ENCODE peak calls at places on chromosomes 7 and 10, in four cellular contexts. W, L, C and X are unnamed samples.
A peak's percentile ranks its signal among the peaks of the same experiment; 100 is the strongest.

GRCh38 chr7:35420657-35421056 is 166.8 kb upstream of the TBX20 start:
- DNase-seq in W (no peak), L (no peak), C (peak; percentile 2), X (peak; percentile 1)

GRCh38 chr10:47291682-47292081 is 8.3 kb upstream of the GDF10 start:
- DNase-seq in W (no peak), L (no peak), C (no peak), X (no peak)

GRCh38 chr10:91540714-91541113 is 92.2 kb downstream of the PPP1R3C start:
- DNase-seq in W (no peak), L (no peak), C (no peak), X (no peak)

GRCh38 chr7:80900583-80901576 is 18.0 kb downstream of the SEMA3C start:
- DNase-seq in W (no peak), L (no peak), C (peak; percentile 72), X (peak; percentile 74)

GRCh38 chr7:149252378-149252777 is 9.6 kb upstream of the ZNF783 start:
- DNase-seq in W (no peak), L (no peak), C (no peak), X (no peak)

GRCh38 chr7:131250331-131250730 is 77.3 kb upstream of the MKLN1 start:
- DNase-seq in W (no peak), L (no peak), C (no peak), X (peak; percentile 73)

GRCh38 chr10:89632824-89633223 is 12.2 kb downstream of the PANK1 start:
- DNase-seq in W (no peak), L (no peak), C (no peak), X (no peak)

GRCh38 chr10:80518143-80518806 is 19.4 kb upstream of the SH2D4B start:
- DNase-seq in W (no peak), L (no peak), C (no peak), X (no peak)

GRCh38 chr7:30805931-30806330 is 34.7 kb downstream of the MINDY4 start:
- DNase-seq in W (no peak), L (no peak), C (no peak), X (no peak)

GRCh38 chr10:75294518-75294865 is 58.7 kb upstream of the COMTD1 start:
- DNase-seq in W (no peak), L (no peak), C (peak; percentile 11), X (no peak)

GRCh38 chr7:94907026-94907419 is 371 bp upstream of the PPP1R9A start:
- DNase-seq in W (no peak), L (no peak), C (no peak), X (no peak)

GRCh38 chr7:23530355-23530754 is 1.4 kb downstream of the TRA2A start:
- DNase-seq in W (no peak), L (peak; percentile 57), C (peak; percentile 48), X (peak; percentile 31)

GRCh38 chr10:31087855-31088254 is 56.2 kb upstream of the ZNF438 start:
- DNase-seq in W (no peak), L (no peak), C (no peak), X (no peak)

GRCh38 chr7:131244259-131244852 is 83.3 kb upstream of the MKLN1 start:
- DNase-seq in W (no peak), L (peak; percentile 57), C (peak; percentile 73), X (peak; percentile 97)

GRCh38 chr10:13810536-13810935 is 223.8 kb downstream of the PRPF18 start:
- DNase-seq in W (no peak), L (no peak), C (no peak), X (no peak)

GRCh38 chr7:129298268-129298893 is 73.6 kb downstream of the AHCYL2 start:
- DNase-seq in W (no peak), L (peak; percentile 70), C (peak; percentile 66), X (peak; percentile 51)

GRCh38 chr10:132407846-132408278 is 10.9 kb downstream of the PWWP2B start:
- DNase-seq in W (no peak), L (no peak), C (peak; percentile 49), X (peak; percentile 29)

GRCh38 chr7:13986208-13986607 is 3.3 kb downstream of the ETV1 start:
- DNase-seq in W (no peak), L (peak; percentile 55), C (no peak), X (no peak)

GRCh38 chr10:71868192-71868697 is 17.2 kb upstream of the PSAP start:
- DNase-seq in W (no peak), L (peak; percentile 82), C (no peak), X (peak; percentile 70)

GRCh38 chr10:16909961-16910794 is 93.0 kb upstream of the RSU1 start:
- DNase-seq in W (no peak), L (no peak), C (peak; percentile 60), X (peak; percentile 48)

GRCh38 chr10:55410415-55410885 is 609.4 kb upstream of the PCDH15 start:
- DNase-seq in W (no peak), L (no peak), C (peak; percentile 91), X (no peak)

GRCh38 chr10:117216611-117217195 is 19.4 kb downstream of the KCNK18 start:
- DNase-seq in W (no peak), L (peak; percentile 72), C (peak; percentile 59), X (peak; percentile 57)

GRCh38 chr10:132461683-132462231 is 64.8 kb downstream of the PWWP2B start:
- DNase-seq in W (no peak), L (no peak), C (no peak), X (no peak)

GRCh38 chr10:110221721-110222261 is 14.4 kb downstream of the MXI1 start:
- DNase-seq in W (no peak), L (peak; percentile 94), C (peak; percentile 48), X (peak; percentile 98)

GRCh38 chr7:36313607-36314006 is 76.1 kb upstream of the ANLN start:
- DNase-seq in W (no peak), L (no peak), C (no peak), X (no peak)

GRCh38 chr7:110148054-110148453 is 942.9 kb upstream of the LRRN3 start:
- DNase-seq in W (no peak), L (no peak), C (no peak), X (no peak)

GRCh38 chr7:55786901-55787300 is 75.7 kb downstream of the SEPTIN14 start:
- DNase-seq in W (no peak), L (no peak), C (no peak), X (no peak)

GRCh38 chr7:122984021-122984420 is 11.5 kb downstream of the TAS2R16 start:
- DNase-seq in W (no peak), L (no peak), C (no peak), X (no peak)

GRCh38 chr10:35470535-35470934 is 134.2 kb downstream of the CCNY start:
- DNase-seq in W (no peak), L (no peak), C (peak; percentile 20), X (no peak)

GRCh38 chr7:77697535-77697831 is 1.2 kb downstream of the RSBN1L start:
- DNase-seq in W (no peak), L (no peak), C (no peak), X (no peak)

GRCh38 chr10:29805134-29805691 is 170.4 kb upstream of the SVIL start:
- DNase-seq in W (no peak), L (no peak), C (no peak), X (no peak)

GRCh38 chr7:12210179-12211053 is 678 bp upstream of the TMEM106B start:
- DNase-seq in W (no peak), L (no peak), C (peak; percentile 66), X (peak; percentile 8)

GRCh38 chr10:32893431-32893830 is 64.6 kb downstream of the ITGB1 start:
- DNase-seq in W (no peak), L (peak; percentile 24), C (no peak), X (no peak)

GRCh38 chr10:5888352-5888751 is 1.3 kb downstream of the ANKRD16 start:
- DNase-seq in W (no peak), L (peak; percentile 30), C (peak; percentile 37), X (peak; percentile 56)

GRCh38 chr10:5890519-5890878 is 456 bp downstream of the FBH1 start:
- DNase-seq in W (no peak), L (peak; percentile 34), C (peak; percentile 45), X (no peak)

GRCh38 chr10:5889624-5890518 is at the start of the genes ANKRD16 and FBH1:
- DNase-seq in W (peak; percentile 78), L (peak; percentile 99), C (peak; percentile 99), X (peak; percentile 99)

GRCh38 chr10:5887641-5888040 is 2.1 kb downstream of the ANKRD16 start:
- DNase-seq in W (no peak), L (no peak), C (no peak), X (no peak)

DNA sequence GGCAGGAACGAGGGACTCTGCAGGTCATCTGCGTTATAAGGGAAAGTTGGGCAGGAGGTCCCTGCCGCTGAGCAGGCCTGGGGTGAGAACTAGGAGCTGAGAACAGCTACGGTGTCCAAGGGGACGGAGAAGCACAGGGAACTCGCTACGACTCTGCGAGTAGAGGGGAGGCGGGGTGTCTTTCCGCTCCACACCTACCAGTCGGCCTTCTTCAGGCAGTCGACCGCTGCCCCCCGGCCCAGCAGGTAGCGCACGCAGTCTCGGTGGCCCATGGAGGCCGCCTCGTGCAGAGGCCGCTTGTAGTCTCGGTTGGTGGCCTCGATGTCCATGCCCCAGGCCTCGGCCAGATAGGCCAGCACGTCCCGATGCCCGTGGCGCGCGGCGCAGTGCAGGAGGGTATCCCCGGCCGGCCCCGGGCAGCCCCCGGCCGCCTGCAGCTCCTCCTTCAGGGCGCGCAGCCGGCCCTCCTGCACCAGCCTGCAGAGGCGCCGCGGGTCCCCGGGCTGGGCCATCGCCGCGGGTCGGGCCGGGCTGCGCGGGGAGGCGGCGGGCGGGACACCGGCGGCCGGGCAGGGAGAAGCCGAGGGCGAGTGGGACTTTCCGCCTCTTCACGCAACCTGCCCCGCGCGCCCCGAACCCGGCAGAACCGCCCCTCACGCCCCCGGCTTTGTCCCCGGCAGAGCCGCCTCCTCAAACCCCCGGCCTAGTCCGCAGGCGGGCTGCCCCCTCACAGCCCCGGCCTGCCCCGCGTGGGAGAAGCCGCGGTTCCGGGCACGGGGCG is 660 bp downstream of the ANKRD16 start:
- DNase-seq in W (no peak), L (peak; percentile 42), C (peak; percentile 52), X (no peak)
- TF ChIP-seq FOS in W (no peak), L (no peak), C (no peak), X (no peak)

DNA sequence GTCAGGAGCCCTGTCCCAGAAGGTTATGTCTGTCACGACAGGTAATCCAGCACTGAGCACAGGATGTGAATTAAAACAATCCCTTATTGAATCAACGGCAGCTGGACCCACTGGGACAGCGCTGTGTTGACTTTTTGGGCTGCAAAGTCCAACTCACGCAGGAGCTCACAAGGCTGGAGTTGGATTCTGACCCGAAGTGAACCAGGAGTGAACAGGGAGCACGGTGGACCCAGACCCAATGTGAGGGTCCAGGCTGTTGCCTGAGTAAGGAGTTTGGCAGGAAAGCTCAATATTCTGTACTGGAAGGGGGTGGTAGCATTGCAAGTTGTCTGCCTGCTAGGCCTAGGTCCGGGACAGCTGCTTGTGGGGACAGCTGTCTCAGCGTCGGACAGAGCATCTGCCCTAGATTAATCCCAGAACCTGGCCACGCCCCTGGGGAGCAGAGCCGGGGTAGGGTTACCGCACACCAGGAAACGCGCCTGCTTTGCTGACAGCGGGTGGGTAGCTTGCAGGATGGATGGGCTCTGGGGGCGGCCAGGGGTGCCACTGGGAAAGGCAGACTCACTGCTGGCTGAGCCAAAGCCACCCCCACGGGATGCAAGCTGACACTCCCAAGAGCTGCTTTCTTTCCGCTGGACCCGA is 24.0 kb downstream of the COL26A1 start:
- DNase-seq in W (no peak), L (peak; percentile 26), C (no peak), X (peak; percentile 4)
- TF ChIP-seq FOS in W (no peak), L (no peak), C (no peak), X (no peak)

GRCh38 chr7:45178241-45179225 is 20.9 kb downstream of the RAMP3 start:
- DNase-seq in W (no peak), L (peak; percentile 54), C (no peak), X (no peak)
- TF ChIP-seq FOS in W (no peak), L (no peak), C (no peak), X (no peak)

DNA sequence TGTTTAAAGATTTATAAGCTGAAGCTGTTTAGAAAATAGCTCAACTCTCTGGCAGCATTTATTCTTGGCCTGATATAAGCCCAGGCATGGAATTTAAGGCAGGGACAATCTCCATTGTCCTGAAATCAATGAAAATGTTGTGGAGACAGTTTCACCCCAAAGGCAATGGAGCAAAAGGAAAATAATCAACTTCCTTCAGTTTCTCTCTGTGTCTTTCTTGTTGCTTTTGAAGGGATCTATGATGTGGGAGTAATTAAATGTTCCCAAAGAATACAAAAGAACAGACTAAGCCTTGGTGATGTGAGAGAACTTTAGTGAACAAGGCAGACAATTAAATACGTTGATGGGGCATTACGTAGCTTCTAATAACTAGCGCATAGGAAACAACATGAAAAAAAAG is 250.2 kb downstream of the GPR37 start:
- DNase-seq in W (no peak), L (no peak), C (no peak), X (no peak)
- TF ChIP-seq FOS in W (no peak), L (no peak), C (no peak), X (no peak)